ENCODE peak calls at places on chromosome X, in four cellular contexts. W is NCI-H345, U is ACHN, S is small intestine. R is an unnamed sample.

GRCh38 chrX:129781134-129782014 is 1.6 kb downstream of the SASH3 start:
- DNase-seq in W (no peak), U (no peak), S (peak), R (no peak)

GRCh38 chrX:75784689-75785491 is at the start of gene MAGEE2:
- DNase-seq in W (no peak), U (no peak), S (no peak), R (no peak)

GRCh38 chrX:69493193-69493592 is 10.9 kb upstream of the NALF2 start:
- DNase-seq in W (peak), U (peak), S (peak), R (no peak)

GRCh38 chrX:134670241-134670811 is 12.1 kb upstream of the PLAC1 start:
- DNase-seq in W (no peak), U (peak), S (no peak), R (peak)

GRCh38 chrX:12138366-12139313 is at the start of gene FRMPD4:
- DNase-seq in W (peak), U (no peak), S (no peak), R (no peak)

GRCh38 chrX:27599928-27600327 is 9.8 kb downstream of the DCAF8L2 start:
- DNase-seq in W (no peak), U (peak), S (peak), R (peak)

GRCh38 chrX:67693928-67694327 is 150.1 kb downstream of the AR start:
- DNase-seq in W (no peak), U (no peak), S (no peak), R (no peak)

GRCh38 chrX:13863326-13863725 is 46.4 kb upstream of the GPM6B start:
- DNase-seq in W (no peak), U (no peak), S (no peak), R (no peak)

GRCh38 chrX:111088628-111089027 is 7.4 kb upstream of the PAK3 start:
- DNase-seq in W (no peak), U (no peak), S (no peak), R (no peak)

GRCh38 chrX:47248576-47248975 is 15.8 kb downstream of the USP11 start:
- DNase-seq in W (no peak), U (no peak), S (no peak), R (no peak)

GRCh38 chrX:82973641-82974040 is 534.4 kb upstream of the POU3F4 start:
- DNase-seq in W (no peak), U (no peak), S (no peak), R (no peak)

GRCh38 chrX:35076061-35076460 is 133.5 kb downstream of the FAM47B start:
- DNase-seq in W (no peak), U (peak), S (no peak), R (peak)

GRCh38 chrX:81174286-81174685 is 27.4 kb downstream of the HMGN5 start:
- DNase-seq in W (no peak), U (peak), S (peak), R (peak)

GRCh38 chrX:119030990-119031389 is 41.8 kb upstream of the CT47C1 start:
- DNase-seq in W (no peak), U (no peak), S (no peak), R (no peak)

GRCh38 chrX:134548257-134548732 is 88.3 kb downstream of the HPRT1 start:
- DNase-seq in W (no peak), U (no peak), S (peak), R (no peak)

GRCh38 chrX:37817579-37817978 is 29.8 kb downstream of the DYNLT3 start:
- DNase-seq in W (no peak), U (no peak), S (no peak), R (no peak)

GRCh38 chrX:70030242-70030823 is 19.4 kb downstream of the AWAT2 start:
- DNase-seq in W (peak), U (peak), S (peak), R (no peak)

GRCh38 chrX:129115104-129115503 is 408.2 kb downstream of the SMARCA1 start:
- DNase-seq in W (no peak), U (peak), S (peak), R (no peak)

GRCh38 chrX:13120017-13120416 is 75.6 kb upstream of the FAM9C start:
- DNase-seq in W (no peak), U (no peak), S (peak), R (no peak)

GRCh38 chrX:80879143-80879542 is 69.5 kb upstream of the BRWD3 start:
- DNase-seq in W (peak), U (no peak), S (peak), R (no peak)

GRCh38 chrX:28158019-28158777 is 176.9 kb upstream of the DCAF8L1 start:
- DNase-seq in W (no peak), U (no peak), S (no peak), R (no peak)

GRCh38 chrX:71107762-71108360 is 1.3 kb upstream of the CXorf65 start:
- DNase-seq in W (no peak), U (no peak), S (no peak), R (no peak)

GRCh38 chrX:134782796-134783195 is 124.5 kb upstream of the PLAC1 start:
- DNase-seq in W (peak), U (peak), S (peak), R (no peak)

GRCh38 chrX:77160301-77160700 is 286.9 kb upstream of the FGF16 start:
- DNase-seq in W (no peak), U (no peak), S (no peak), R (no peak)

GRCh38 chrX:78513996-78514745 is 145.0 kb downstream of the RTL3 start:
- DNase-seq in W (no peak), U (no peak), S (no peak), R (no peak)

GRCh38 chrX:19291086-19291485 is 52.6 kb upstream of the PDHA1 start:
- DNase-seq in W (no peak), U (no peak), S (no peak), R (no peak)

GRCh38 chrX:13180807-13181206 is 136.4 kb upstream of the FAM9C start:
- DNase-seq in W (no peak), U (no peak), S (no peak), R (peak)

GRCh38 chrX:12292996-12293765 is 154.9 kb downstream of the FRMPD4 start:
- DNase-seq in W (no peak), U (no peak), S (no peak), R (no peak)

GRCh38 chrX:16786791-16787735 is 797 bp downstream of the TXLNG start:
- DNase-seq in W (peak), U (peak), S (no peak), R (no peak)

GRCh38 chrX:11447418-11447817 is 154.2 kb downstream of the AMELX start:
- DNase-seq in W (no peak), U (no peak), S (no peak), R (no peak)

GRCh38 chrX:11386001-11386523 is 92.8 kb downstream of the AMELX start:
- DNase-seq in W (no peak), U (peak), S (peak), R (no peak)

GRCh38 chrX:151753313-151754041 is 18.9 kb downstream of the CNGA2 start:
- DNase-seq in W (peak), U (peak), S (peak), R (peak)

GRCh38 chrX:10052906-10053625 is 85.9 kb downstream of the CLDN34 start:
- DNase-seq in W (no peak), U (no peak), S (no peak), R (no peak)

GRCh38 chrX:151852294-151852693 is 60.4 kb upstream of the MAGEA4 start:
- DNase-seq in W (no peak), U (peak), S (peak), R (no peak)

GRCh38 chrX:39445336-39445735 is 644.1 kb downstream of the MID1IP1 start:
- DNase-seq in W (peak), U (peak), S (peak), R (no peak)

GRCh38 chrX:42673411-42673810 is 104.6 kb downstream of the PPP1R2C start:
- DNase-seq in W (no peak), U (no peak), S (no peak), R (no peak)

GRCh38 chrX:20639115-20639514 is 372.4 kb upstream of the RPS6KA3 start:
- DNase-seq in W (no peak), U (no peak), S (no peak), R (no peak)

GRCh38 chrX:107567370-107567769 is 60.9 kb upstream of the PRPS1 start:
- DNase-seq in W (no peak), U (no peak), S (no peak), R (no peak)

GRCh38 chrX:20637351-20637750 is 370.6 kb upstream of the RPS6KA3 start:
- DNase-seq in W (no peak), U (no peak), S (no peak), R (no peak)